ENCODE peak calls at places on chromosome 18, in eight cellular contexts. B, I, L, J, O, S, Z and M are unnamed samples.

GRCh38 chr18:61901334-61901986 is 8.7 kb upstream of the RNF152 start:
- DNase-seq in B (peak), I (peak), L (peak), J (peak), O (peak), S (no peak), Z (peak), M (peak)

GRCh38 chr18:49682301-49683190 is 120.7 kb downstream of the LIPG start:
- DNase-seq in B (no peak), I (no peak), L (no peak), J (no peak), O (peak), S (no peak), Z (no peak), M (no peak)

GRCh38 chr18:45071959-45072358 is 391.3 kb downstream of the SETBP1 start:
- DNase-seq in B (no peak), I (no peak), L (no peak), J (no peak), O (no peak), S (no peak), Z (no peak), M (no peak)

GRCh38 chr18:72613589-72613988 is 69.4 kb upstream of the CBLN2 start:
- DNase-seq in B (no peak), I (no peak), L (no peak), J (no peak), O (no peak), S (no peak), Z (no peak), M (no peak)

GRCh38 chr18:11726556-11726955 is 37.5 kb downstream of the GNAL start:
- DNase-seq in B (no peak), I (no peak), L (no peak), J (no peak), O (peak), S (no peak), Z (no peak), M (no peak)

GRCh38 chr18:47204908-47205522 is 28.9 kb upstream of the IER3IP1 start:
- DNase-seq in B (peak), I (peak), L (peak), J (no peak), O (peak), S (no peak), Z (peak), M (no peak)

GRCh38 chr18:42045346-42045745 is 90.3 kb downstream of the PIK3C3 start:
- DNase-seq in B (no peak), I (no peak), L (no peak), J (no peak), O (peak), S (no peak), Z (no peak), M (no peak)

GRCh38 chr18:55579471-55579870 is 8.5 kb downstream of the TCF4 start:
- DNase-seq in B (no peak), I (no peak), L (no peak), J (no peak), O (peak), S (no peak), Z (no peak), M (no peak)

GRCh38 chr18:5600376-5601071 is 56.7 kb upstream of the EPB41L3 start:
- DNase-seq in B (peak), I (no peak), L (no peak), J (no peak), O (peak), S (no peak), Z (no peak), M (no peak)

GRCh38 chr18:78237864-78238263 is 741.8 kb upstream of the SALL3 start:
- DNase-seq in B (no peak), I (no peak), L (no peak), J (no peak), O (no peak), S (no peak), Z (no peak), M (no peak)

GRCh38 chr18:55786651-55787272 is 198.8 kb upstream of the TCF4 start:
- DNase-seq in B (no peak), I (no peak), L (no peak), J (no peak), O (peak), S (no peak), Z (no peak), M (no peak)